ENCODE peak calls at places on chromosomes 1 and 21, in eight cellular contexts. R is tibial nerve, Y is uterus, M is A549, F is NB4, N is breast epithelium, H is spleen, E is body of pancreas. D is an unnamed sample.

GRCh38 chr1:11653101-11653601 is 1.1 kb downstream of the FBXO2 start:
- DNase-seq in R (no peak), H (peak), F (no peak), Y (no peak), M (no peak), E (peak), N (no peak), D (peak)

GRCh38 chr1:108597041-108597440 is 37.1 kb downstream of the EEIG2 start:
- DNase-seq in R (no peak), Y (no peak), E (no peak), N (no peak), F (no peak), M (no peak), H (no peak), D (no peak)

GRCh38 chr1:35062518-35063196 is 16.5 kb upstream of the ZMYM1 start:
- DNase-seq in H (no peak), E (no peak), M (no peak), F (no peak), Y (no peak), R (no peak), N (no peak), D (peak)

GRCh38 chr1:17732475-17732874 is 22.7 kb upstream of the ACTL8 start:
- DNase-seq in M (no peak), F (no peak), E (no peak), Y (no peak), H (no peak), N (no peak), R (no peak), D (peak)

GRCh38 chr1:232743999-232744398 is 61.2 kb upstream of the MAP10 start:
- DNase-seq in R (no peak), H (no peak), N (no peak), F (no peak), M (no peak), Y (no peak), E (no peak), D (no peak)

GRCh38 chr1:30232288-30232899 is 491.0 kb downstream of the MATN1 start:
- DNase-seq in F (peak), E (no peak), R (no peak), Y (no peak), N (no peak), M (peak), H (no peak), D (peak)

GRCh38 chr21:15552914-15553491 is 176.8 kb upstream of the USP25 start:
- DNase-seq in Y (no peak), E (no peak), R (no peak), N (no peak), H (no peak), F (peak), M (peak), D (no peak)

GRCh38 chr1:111739984-111740765 is 980 bp upstream of the INKA2 start:
- DNase-seq in E (peak), N (no peak), M (peak), H (peak), F (peak), Y (peak), R (no peak), D (no peak)

GRCh38 chr1:235835226-235835625 is 31.5 kb downstream of the LYST start:
- DNase-seq in F (no peak), N (no peak), E (peak), H (no peak), M (no peak), R (no peak), Y (peak), D (no peak)

GRCh38 chr1:40711465-40712404 is 20.2 kb downstream of the NFYC start:
- DNase-seq in Y (no peak), R (no peak), H (no peak), F (no peak), E (peak), M (no peak), N (no peak), D (no peak)

GRCh38 chr1:18344755-18345154 is 136.0 kb upstream of the KLHDC7A start:
- DNase-seq in H (no peak), E (no peak), R (no peak), F (no peak), N (no peak), Y (no peak), M (no peak), D (no peak)

GRCh38 chr1:204885288-204885711 is 14.6 kb downstream of the NFASC start:
- DNase-seq in R (peak), E (peak), Y (peak), N (no peak), F (no peak), H (no peak), M (no peak), D (no peak)

GRCh38 chr1:229888561-229889001 is 178.5 kb upstream of the GALNT2 start:
- DNase-seq in Y (no peak), E (peak), F (no peak), H (no peak), N (no peak), R (no peak), M (no peak), D (no peak)

GRCh38 chr1:165632152-165632469 is 1.1 kb downstream of the MGST3 start:
- DNase-seq in N (no peak), Y (no peak), E (no peak), F (no peak), H (no peak), M (no peak), R (no peak), D (no peak)

GRCh38 chr1:147907786-147908509 is 5.4 kb downstream of the GJA8 start:
- DNase-seq in N (no peak), M (no peak), F (no peak), R (no peak), Y (no peak), H (no peak), E (no peak), D (no peak)

GRCh38 chr1:27361044-27361402 is 5.7 kb downstream of the MAP3K6 start:
- DNase-seq in E (no peak), N (no peak), R (no peak), H (no peak), Y (no peak), F (no peak), M (no peak), D (no peak)

GRCh38 chr1:28437924-28438699 is 67.7 kb upstream of the RCC1 start:
- DNase-seq in R (peak), N (peak), Y (peak), M (peak), H (peak), F (peak), E (peak), D (peak)

DNA sequence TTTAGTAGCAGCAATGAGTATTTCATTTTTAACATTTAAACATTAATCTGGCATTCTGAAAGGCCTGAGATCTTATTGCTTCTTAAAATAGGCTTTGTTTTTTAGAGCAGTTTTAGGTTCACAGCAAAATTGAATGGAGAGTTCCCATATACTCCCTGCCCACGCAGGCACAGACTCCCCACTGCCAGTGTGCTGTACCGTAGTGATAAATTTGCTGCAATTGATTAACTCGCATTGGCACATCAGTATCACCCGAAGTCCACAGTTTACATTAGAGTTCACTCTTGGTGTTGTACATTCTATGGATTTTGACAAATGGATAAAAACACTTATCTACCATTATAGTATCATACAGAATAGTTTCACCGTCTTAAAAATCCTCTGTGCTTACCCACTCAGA is 71.8 kb upstream of the ERRFI1 start:
- DNase-seq in Y (no peak), R (no peak), E (no peak), M (no peak), F (no peak), N (no peak), H (no peak), D (no peak)
- TF ChIP-seq POLR2A in Y (no peak), R (no peak), E (no peak), M (no peak), F (no peak), N (no peak), H (no peak), D (no peak)

GRCh38 chr21:32612999-32613337 is 791 bp upstream of the CFAP298 start:
- DNase-seq in R (no peak), N (no peak), H (no peak), F (no peak), M (peak), E (no peak), Y (no peak), D (no peak)
- TF ChIP-seq POLR2A in R (no peak), N (no peak), H (no peak), F (no peak), M (no peak), E (no peak), Y (no peak), D (no peak)

DNA sequence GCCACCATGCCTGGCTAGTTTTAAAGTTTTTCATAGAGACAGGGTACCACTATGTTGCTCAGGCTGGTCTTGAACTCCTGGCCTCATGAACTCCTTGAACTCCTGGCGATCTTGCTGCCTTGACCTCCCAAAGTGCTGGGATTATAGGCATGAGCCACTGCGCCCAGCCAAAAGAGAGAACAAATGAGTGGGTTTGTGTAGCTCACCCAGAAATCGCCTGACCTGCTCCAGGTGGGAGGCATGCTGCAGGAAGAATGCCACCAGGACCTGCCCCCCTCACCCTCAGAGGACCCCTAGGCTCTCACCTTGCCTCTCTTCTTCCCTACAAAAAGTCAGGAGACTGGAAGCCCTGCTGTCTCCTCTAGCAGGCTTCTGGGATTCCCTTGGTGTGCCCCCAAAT is 88.8 kb downstream of the SYT2 start:
- DNase-seq in Y (no peak), E (no peak), N (no peak), M (no peak), F (no peak), R (no peak), H (peak), D (no peak)
- TF ChIP-seq POLR2A in Y (no peak), E (no peak), N (no peak), M (no peak), F (no peak), R (no peak), H (no peak), D (no peak)

DNA sequence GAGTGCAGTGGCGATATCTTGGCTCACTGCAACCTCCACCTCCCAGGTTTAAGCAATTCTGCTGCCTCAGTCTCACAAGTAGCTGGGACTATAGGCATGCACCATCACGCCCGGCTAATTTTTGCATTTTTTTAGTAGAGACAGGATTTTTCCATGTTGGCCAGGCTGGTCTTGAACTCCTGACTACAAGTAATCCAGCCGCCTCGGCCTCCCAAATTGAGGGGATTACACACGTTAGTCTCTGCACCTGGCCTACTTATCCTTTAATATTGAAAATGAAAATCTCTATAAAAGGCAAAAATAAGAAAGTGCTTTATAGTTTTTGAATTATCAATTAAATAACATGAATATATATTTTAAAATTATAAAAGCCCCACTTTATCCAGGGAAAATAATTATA is 190.6 kb downstream of the DPYD start:
- DNase-seq in E (no peak), Y (no peak), R (no peak), H (no peak), M (no peak), F (no peak), N (no peak), D (no peak)
- TF ChIP-seq POLR2A in E (no peak), Y (no peak), R (no peak), H (no peak), M (no peak), F (no peak), N (no peak), D (no peak)

GRCh38 chr1:177170756-177171535 is at the start of gene BRINP2:
- DNase-seq in F (no peak), N (no peak), H (peak), Y (no peak), E (peak), R (no peak), M (peak), D (no peak)
- TF ChIP-seq POLR2A in F (no peak), N (no peak), H (no peak), Y (no peak), E (no peak), R (no peak), M (no peak), D (no peak)

D was measured in H54.